ENCODE peak calls at places on chromosomes 3 and 15, in six cellular contexts. R, C, Z, E, H and F are unnamed samples.

GRCh38 chr15:57529748-57530147 is 62.0 kb upstream of the MYZAP start:
- DNase-seq in C (no peak), E (no peak), Z (no peak), R (no peak), H (no peak), F (no peak)

GRCh38 chr3:129908417-129908816 is 14.9 kb upstream of the TMCC1 start:
- DNase-seq in C (peak), Z (no peak), E (no peak), R (no peak), H (no peak), F (no peak)

GRCh38 chr3:52791928-52792327 is 2.7 kb upstream of the ITIH3 start:
- DNase-seq in H (no peak), E (no peak), Z (no peak), R (no peak), C (no peak), F (no peak)

GRCh38 chr3:4843619-4844018 is 135.6 kb upstream of the BHLHE40 start:
- DNase-seq in H (no peak), Z (no peak), C (no peak), E (no peak), R (no peak), F (no peak)

GRCh38 chr3:86969500-86970189 is 21.3 kb downstream of the VGLL3 start:
- DNase-seq in C (peak), Z (no peak), H (no peak), E (no peak), R (peak), F (peak)

GRCh38 chr3:151838574-151839312 is 24.8 kb downstream of the AADAC start:
- DNase-seq in C (peak), H (no peak), Z (peak), E (peak), R (peak), F (peak)

GRCh38 chr3:105362021-105362665 is 4.6 kb upstream of the ALCAM start:
- DNase-seq in Z (no peak), H (no peak), C (no peak), R (peak), E (peak), F (peak)

GRCh38 chr15:65912235-65912634 is 42.9 kb downstream of the RAB11A start:
- DNase-seq in R (no peak), E (no peak), C (no peak), H (no peak), Z (no peak), F (no peak)

GRCh38 chr3:194773216-194773615 is 87.5 kb downstream of the FAM43A start:
- DNase-seq in H (no peak), R (peak), E (peak), C (no peak), Z (no peak), F (peak)

GRCh38 chr3:74613060-74613459 is 1.4 kb downstream of the CNTN3 start:
- DNase-seq in Z (no peak), H (no peak), E (peak), R (peak), C (no peak), F (peak)

GRCh38 chr3:57464801-57465200 is 79.3 kb downstream of the DNAH12 start:
- DNase-seq in E (no peak), H (no peak), R (no peak), Z (no peak), C (no peak), F (no peak)

GRCh38 chr3:127639173-127640030 is 10.4 kb downstream of the PODXL2 start:
- DNase-seq in Z (no peak), C (no peak), H (no peak), R (peak), E (peak), F (peak)

GRCh38 chr15:43249699-43250203 is 17.0 kb downstream of the TGM5 start:
- DNase-seq in R (peak), H (no peak), Z (no peak), E (peak), C (no peak), F (peak)

GRCh38 chr3:97821810-97822775 is at the start of gene CRYBG3:
- DNase-seq in E (peak), H (peak), Z (peak), R (peak), C (peak), F (peak)

GRCh38 chr3:106440672-106441071 is 571.9 kb upstream of the CBLB start:
- DNase-seq in R (no peak), H (no peak), Z (no peak), C (no peak), E (no peak), F (peak)

GRCh38 chr3:18062289-18063025 is 320.0 kb upstream of the TBC1D5 start:
- DNase-seq in H (no peak), E (peak), C (no peak), Z (no peak), R (peak), F (peak)

GRCh38 chr3:42507252-42507651 is 4.8 kb downstream of the VIPR1 start:
- DNase-seq in C (peak), R (no peak), H (no peak), E (no peak), Z (no peak), F (peak)

GRCh38 chr3:159604151-159604581 is 384.5 kb upstream of the IL12A start:
- DNase-seq in C (no peak), R (peak), Z (no peak), E (peak), H (no peak), F (peak)

GRCh38 chr15:37075777-37076176 is 24.6 kb downstream of the MEIS2 start:
- DNase-seq in H (no peak), E (no peak), C (no peak), Z (no peak), R (no peak), F (no peak)

GRCh38 chr3:25385807-25386512 is 42.1 kb upstream of the RARB start:
- DNase-seq in E (no peak), C (no peak), Z (no peak), R (no peak), H (no peak), F (no peak)

GRCh38 chr3:140274429-140274828 is 339.4 kb downstream of the CLSTN2 start:
- DNase-seq in C (no peak), R (no peak), Z (no peak), E (no peak), H (no peak), F (no peak)

GRCh38 chr3:140387244-140387643 is 290.6 kb upstream of the TRIM42 start:
- DNase-seq in R (no peak), C (no peak), Z (no peak), E (no peak), H (no peak), F (no peak)

GRCh38 chr15:70855764-70856163 is 1.8 kb upstream of the LARP6 start:
- DNase-seq in R (peak), E (no peak), C (no peak), H (no peak), Z (no peak), F (no peak)

GRCh38 chr3:100602506-100603444 is 6.6 kb upstream of the ADGRG7 start:
- DNase-seq in R (peak), H (no peak), C (no peak), Z (no peak), E (no peak), F (peak)

GRCh38 chr3:174089592-174089991 is 692.0 kb downstream of the NLGN1 start:
- DNase-seq in R (no peak), Z (no peak), E (no peak), C (no peak), H (no peak), F (no peak)